ENCODE peak calls at places on chromosomes 13 and 19, in seven cellular contexts. One of them, this sample, is unnamed.

GRCh38 chr13:54637377-54637776 is 1608.8 kb downstream of the OLFM4 start:
- DNase-seq in NCI-H510A treated with DMSO at 0.1 percent for 48 hours: peak; percentile 55
- DNase-seq in GM23338: peak; percentile 60
- DNase-seq in HT-29: no peak
- DNase-seq in stimulated activated CD8-positive, alpha-beta memory T cell treated with anti-CD3 and anti-CD28 coated beads, Interleukin-2, amount 100 ng/mL, for 48 hours: no peak
- DNase-seq in GM13976: no peak
- DNase-seq in ELR: no peak
- DNase-seq in this sample: peak; percentile 16

GRCh38 chr19:18541258-18541991 is 1.9 kb downstream of the FKBP8 start:
- DNase-seq in stimulated activated CD8-positive, alpha-beta memory T cell treated with anti-CD3 and anti-CD28 coated beads, Interleukin-2, amount 100 ng/mL, for 48 hours: no peak
- DNase-seq in ELR: peak; percentile 72
- DNase-seq in NCI-H510A treated with DMSO at 0.1 percent for 48 hours: no peak
- DNase-seq in GM13976: no peak
- DNase-seq in GM23338: no peak
- DNase-seq in HT-29: no peak
- DNase-seq in this sample: no peak

GRCh38 chr13:25042141-25042540 is 53.8 kb upstream of the PABPC3 start:
- DNase-seq in stimulated activated CD8-positive, alpha-beta memory T cell treated with anti-CD3 and anti-CD28 coated beads, Interleukin-2, amount 100 ng/mL, for 48 hours: no peak
- DNase-seq in NCI-H510A treated with DMSO at 0.1 percent for 48 hours: no peak
- DNase-seq in GM23338: no peak
- DNase-seq in GM13976: no peak
- DNase-seq in ELR: no peak
- DNase-seq in HT-29: no peak
- DNase-seq in this sample: no peak

GRCh38 chr19:5036733-5037681 is 68.1 kb downstream of the KDM4B start:
- DNase-seq in NCI-H510A treated with DMSO at 0.1 percent for 48 hours: peak; percentile 61
- DNase-seq in GM13976: no peak
- DNase-seq in HT-29: no peak
- DNase-seq in stimulated activated CD8-positive, alpha-beta memory T cell treated with anti-CD3 and anti-CD28 coated beads, Interleukin-2, amount 100 ng/mL, for 48 hours: no peak
- DNase-seq in GM23338: no peak
- DNase-seq in ELR: peak; percentile 80
- DNase-seq in this sample: no peak

GRCh38 chr19:48646192-48646911 is 365 bp upstream of the CA11 start:
- DNase-seq in ELR: peak; percentile 87
- DNase-seq in HT-29: peak; percentile 92
- DNase-seq in NCI-H510A treated with DMSO at 0.1 percent for 48 hours: peak; percentile 92
- DNase-seq in stimulated activated CD8-positive, alpha-beta memory T cell treated with anti-CD3 and anti-CD28 coated beads, Interleukin-2, amount 100 ng/mL, for 48 hours: peak; percentile 82
- DNase-seq in GM13976: peak; percentile 94
- DNase-seq in GM23338: peak; percentile 99
- DNase-seq in this sample: peak; percentile 85

GRCh38 chr13:44159633-44160279 is 213.9 kb upstream of the SERP2 start:
- DNase-seq in GM13976: no peak
- DNase-seq in ELR: peak; percentile 79
- DNase-seq in HT-29: no peak
- DNase-seq in stimulated activated CD8-positive, alpha-beta memory T cell treated with anti-CD3 and anti-CD28 coated beads, Interleukin-2, amount 100 ng/mL, for 48 hours: no peak
- DNase-seq in NCI-H510A treated with DMSO at 0.1 percent for 48 hours: no peak
- DNase-seq in GM23338: no peak
- DNase-seq in this sample: no peak

GRCh38 chr19:35468637-35469036 is 20.6 kb downstream of the FFAR2 start:
- DNase-seq in HT-29: peak; percentile 70
- DNase-seq in ELR: peak; percentile 43
- DNase-seq in GM13976: peak; percentile 82
- DNase-seq in NCI-H510A treated with DMSO at 0.1 percent for 48 hours: peak; percentile 3
- DNase-seq in GM23338: peak; percentile 77
- DNase-seq in stimulated activated CD8-positive, alpha-beta memory T cell treated with anti-CD3 and anti-CD28 coated beads, Interleukin-2, amount 100 ng/mL, for 48 hours: peak; percentile 30
- DNase-seq in this sample: peak; percentile 8

GRCh38 chr19:7832781-7833180 is 2.8 kb downstream of the EVI5L start:
- DNase-seq in GM23338: no peak
- DNase-seq in NCI-H510A treated with DMSO at 0.1 percent for 48 hours: no peak
- DNase-seq in HT-29: no peak
- DNase-seq in GM13976: no peak
- DNase-seq in ELR: peak; percentile 27
- DNase-seq in stimulated activated CD8-positive, alpha-beta memory T cell treated with anti-CD3 and anti-CD28 coated beads, Interleukin-2, amount 100 ng/mL, for 48 hours: no peak
- DNase-seq in this sample: no peak

GRCh38 chr13:78610381-78610883 is 7.1 kb upstream of the POU4F1 start:
- DNase-seq in NCI-H510A treated with DMSO at 0.1 percent for 48 hours: no peak
- DNase-seq in GM13976: no peak
- DNase-seq in stimulated activated CD8-positive, alpha-beta memory T cell treated with anti-CD3 and anti-CD28 coated beads, Interleukin-2, amount 100 ng/mL, for 48 hours: no peak
- DNase-seq in GM23338: no peak
- DNase-seq in ELR: no peak
- DNase-seq in HT-29: no peak
- DNase-seq in this sample: no peak

GRCh38 chr13:49828452-49828851 is 36.0 kb upstream of the KPNA3 start:
- DNase-seq in GM23338: peak; percentile 11
- DNase-seq in ELR: peak; percentile 26
- DNase-seq in GM13976: no peak
- DNase-seq in NCI-H510A treated with DMSO at 0.1 percent for 48 hours: no peak
- DNase-seq in HT-29: peak; percentile 22
- DNase-seq in stimulated activated CD8-positive, alpha-beta memory T cell treated with anti-CD3 and anti-CD28 coated beads, Interleukin-2, amount 100 ng/mL, for 48 hours: no peak
- DNase-seq in this sample: no peak

GRCh38 chr19:54341295-54341694 is 2.3 kb upstream of the LILRA4 start:
- DNase-seq in NCI-H510A treated with DMSO at 0.1 percent for 48 hours: no peak
- DNase-seq in GM23338: peak; percentile 38
- DNase-seq in ELR: no peak
- DNase-seq in HT-29: no peak
- DNase-seq in GM13976: no peak
- DNase-seq in stimulated activated CD8-positive, alpha-beta memory T cell treated with anti-CD3 and anti-CD28 coated beads, Interleukin-2, amount 100 ng/mL, for 48 hours: no peak
- DNase-seq in this sample: no peak

GRCh38 chr19:10780368-10780767 is 55.6 kb downstream of the TMED1 start:
- DNase-seq in GM13976: no peak
- DNase-seq in GM23338: no peak
- DNase-seq in HT-29: no peak
- DNase-seq in NCI-H510A treated with DMSO at 0.1 percent for 48 hours: no peak
- DNase-seq in ELR: peak; percentile 89
- DNase-seq in stimulated activated CD8-positive, alpha-beta memory T cell treated with anti-CD3 and anti-CD28 coated beads, Interleukin-2, amount 100 ng/mL, for 48 hours: no peak
- DNase-seq in this sample: no peak

GRCh38 chr19:3234800-3235199 is 10.3 kb downstream of the CELF5 start:
- DNase-seq in GM13976: peak; percentile 52
- DNase-seq in ELR: no peak
- DNase-seq in NCI-H510A treated with DMSO at 0.1 percent for 48 hours: no peak
- DNase-seq in HT-29: no peak
- DNase-seq in GM23338: peak; percentile 68
- DNase-seq in stimulated activated CD8-positive, alpha-beta memory T cell treated with anti-CD3 and anti-CD28 coated beads, Interleukin-2, amount 100 ng/mL, for 48 hours: no peak
- DNase-seq in this sample: no peak

GRCh38 chr13:28478127-28478526 is 16.8 kb downstream of the FLT1 start:
- DNase-seq in GM23338: no peak
- DNase-seq in ELR: peak; percentile 62
- DNase-seq in GM13976: no peak
- DNase-seq in HT-29: no peak
- DNase-seq in stimulated activated CD8-positive, alpha-beta memory T cell treated with anti-CD3 and anti-CD28 coated beads, Interleukin-2, amount 100 ng/mL, for 48 hours: no peak
- DNase-seq in NCI-H510A treated with DMSO at 0.1 percent for 48 hours: no peak
- DNase-seq in this sample: no peak

GRCh38 chr19:19606021-19606420 is 12.5 kb downstream of the PBX4 start:
- DNase-seq in NCI-H510A treated with DMSO at 0.1 percent for 48 hours: no peak
- DNase-seq in GM13976: no peak
- DNase-seq in HT-29: peak; percentile 75
- DNase-seq in stimulated activated CD8-positive, alpha-beta memory T cell treated with anti-CD3 and anti-CD28 coated beads, Interleukin-2, amount 100 ng/mL, for 48 hours: no peak
- DNase-seq in GM23338: no peak
- DNase-seq in ELR: peak; percentile 57
- DNase-seq in this sample: no peak

GRCh38 chr13:112140366-112140765 is 73.4 kb downstream of the SOX1 start:
- DNase-seq in GM23338: no peak
- DNase-seq in GM13976: no peak
- DNase-seq in stimulated activated CD8-positive, alpha-beta memory T cell treated with anti-CD3 and anti-CD28 coated beads, Interleukin-2, amount 100 ng/mL, for 48 hours: no peak
- DNase-seq in ELR: no peak
- DNase-seq in NCI-H510A treated with DMSO at 0.1 percent for 48 hours: no peak
- DNase-seq in HT-29: no peak
- DNase-seq in this sample: no peak

GRCh38 chr13:52850396-52851152 is 2.1 kb upstream of the PCDH8 start:
- DNase-seq in GM23338: peak; percentile 96
- DNase-seq in stimulated activated CD8-positive, alpha-beta memory T cell treated with anti-CD3 and anti-CD28 coated beads, Interleukin-2, amount 100 ng/mL, for 48 hours: no peak
- DNase-seq in GM13976: peak; percentile 84
- DNase-seq in HT-29: peak; percentile 65
- DNase-seq in NCI-H510A treated with DMSO at 0.1 percent for 48 hours: peak; percentile 64
- DNase-seq in ELR: peak; percentile 32
- DNase-seq in this sample: peak; percentile 83

GRCh38 chr19:9324584-9324962 is 594 bp downstream of the ZNF559 start:
- DNase-seq in stimulated activated CD8-positive, alpha-beta memory T cell treated with anti-CD3 and anti-CD28 coated beads, Interleukin-2, amount 100 ng/mL, for 48 hours: no peak
- DNase-seq in GM13976: no peak
- DNase-seq in ELR: no peak
- DNase-seq in HT-29: no peak
- DNase-seq in NCI-H510A treated with DMSO at 0.1 percent for 48 hours: no peak
- DNase-seq in GM23338: no peak
- DNase-seq in this sample: no peak

GRCh38 chr19:14127176-14127575 is 9.2 kb downstream of the ASF1B start:
- DNase-seq in stimulated activated CD8-positive, alpha-beta memory T cell treated with anti-CD3 and anti-CD28 coated beads, Interleukin-2, amount 100 ng/mL, for 48 hours: no peak
- DNase-seq in HT-29: no peak
- DNase-seq in ELR: no peak
- DNase-seq in GM23338: no peak
- DNase-seq in NCI-H510A treated with DMSO at 0.1 percent for 48 hours: no peak
- DNase-seq in GM13976: no peak
- DNase-seq in this sample: no peak

GRCh38 chr19:40443930-40444180 is 280 bp downstream of the SERTAD3 start:
- DNase-seq in GM13976: no peak
- DNase-seq in stimulated activated CD8-positive, alpha-beta memory T cell treated with anti-CD3 and anti-CD28 coated beads, Interleukin-2, amount 100 ng/mL, for 48 hours: no peak
- DNase-seq in HT-29: no peak
- DNase-seq in NCI-H510A treated with DMSO at 0.1 percent for 48 hours: no peak
- DNase-seq in ELR: no peak
- DNase-seq in GM23338: peak; percentile 73
- DNase-seq in this sample: no peak

GRCh38 chr19:49930483-49931011 is 1.2 kb upstream of the NUP62 start:
- DNase-seq in ELR: peak; percentile 18
- DNase-seq in stimulated activated CD8-positive, alpha-beta memory T cell treated with anti-CD3 and anti-CD28 coated beads, Interleukin-2, amount 100 ng/mL, for 48 hours: no peak
- DNase-seq in GM23338: peak; percentile 81
- DNase-seq in HT-29: no peak
- DNase-seq in NCI-H510A treated with DMSO at 0.1 percent for 48 hours: no peak
- DNase-seq in GM13976: no peak
- DNase-seq in this sample: no peak

GRCh38 chr19:54492568-54492967 is 10.1 kb upstream of the LAIR2 start:
- DNase-seq in HT-29: no peak
- DNase-seq in NCI-H510A treated with DMSO at 0.1 percent for 48 hours: no peak
- DNase-seq in GM13976: no peak
- DNase-seq in GM23338: no peak
- DNase-seq in stimulated activated CD8-positive, alpha-beta memory T cell treated with anti-CD3 and anti-CD28 coated beads, Interleukin-2, amount 100 ng/mL, for 48 hours: no peak
- DNase-seq in ELR: no peak
- DNase-seq in this sample: no peak

GRCh38 chr13:113086031-113086750 is 19.4 kb upstream of the F7 start:
- DNase-seq in NCI-H510A treated with DMSO at 0.1 percent for 48 hours: no peak
- DNase-seq in GM13976: no peak
- DNase-seq in stimulated activated CD8-positive, alpha-beta memory T cell treated with anti-CD3 and anti-CD28 coated beads, Interleukin-2, amount 100 ng/mL, for 48 hours: no peak
- DNase-seq in ELR: peak; percentile 26
- DNase-seq in HT-29: no peak
- DNase-seq in GM23338: peak; percentile 74
- DNase-seq in this sample: no peak

GRCh38 chr13:64446372-64446771 is 2783.8 kb downstream of the PCDH9 start:
- DNase-seq in stimulated activated CD8-positive, alpha-beta memory T cell treated with anti-CD3 and anti-CD28 coated beads, Interleukin-2, amount 100 ng/mL, for 48 hours: no peak
- DNase-seq in GM23338: peak; percentile 53
- DNase-seq in ELR: peak; percentile 45
- DNase-seq in GM13976: no peak
- DNase-seq in NCI-H510A treated with DMSO at 0.1 percent for 48 hours: no peak
- DNase-seq in HT-29: peak; percentile 39
- DNase-seq in this sample: no peak

GRCh38 chr19:28425431-28425931 is 787.5 kb downstream of the UQCRFS1 start:
- DNase-seq in GM23338: no peak
- DNase-seq in stimulated activated CD8-positive, alpha-beta memory T cell treated with anti-CD3 and anti-CD28 coated beads, Interleukin-2, amount 100 ng/mL, for 48 hours: no peak
- DNase-seq in HT-29: no peak
- DNase-seq in ELR: peak; percentile 17
- DNase-seq in GM13976: no peak
- DNase-seq in NCI-H510A treated with DMSO at 0.1 percent for 48 hours: no peak
- DNase-seq in this sample: no peak

GRCh38 chr19:932647-933552 is 7.1 kb downstream of the ARID3A start:
- DNase-seq in ELR: peak; percentile 95
- DNase-seq in NCI-H510A treated with DMSO at 0.1 percent for 48 hours: no peak
- DNase-seq in GM23338: peak; percentile 74
- DNase-seq in stimulated activated CD8-positive, alpha-beta memory T cell treated with anti-CD3 and anti-CD28 coated beads, Interleukin-2, amount 100 ng/mL, for 48 hours: no peak
- DNase-seq in HT-29: no peak
- DNase-seq in GM13976: peak; percentile 74
- DNase-seq in this sample: no peak

GRCh38 chr19:7605490-7606222 is 10.0 kb downstream of the CAMSAP3 start:
- DNase-seq in stimulated activated CD8-positive, alpha-beta memory T cell treated with anti-CD3 and anti-CD28 coated beads, Interleukin-2, amount 100 ng/mL, for 48 hours: peak; percentile 15
- DNase-seq in HT-29: peak; percentile 63
- DNase-seq in GM23338: peak; percentile 91
- DNase-seq in NCI-H510A treated with DMSO at 0.1 percent for 48 hours: no peak
- DNase-seq in GM13976: peak; percentile 62
- DNase-seq in ELR: peak; percentile 60
- DNase-seq in this sample: peak; percentile 59

GRCh38 chr19:49064029-49064629 is 489 bp downstream of the NTF4 start:
- DNase-seq in ELR: no peak
- DNase-seq in HT-29: peak; percentile 47
- DNase-seq in GM13976: no peak
- DNase-seq in NCI-H510A treated with DMSO at 0.1 percent for 48 hours: no peak
- DNase-seq in GM23338: peak; percentile 72
- DNase-seq in stimulated activated CD8-positive, alpha-beta memory T cell treated with anti-CD3 and anti-CD28 coated beads, Interleukin-2, amount 100 ng/mL, for 48 hours: no peak
- DNase-seq in this sample: no peak

GRCh38 chr19:10115392-10116084 is 4.0 kb downstream of the P2RY11 start:
- DNase-seq in HT-29: no peak
- DNase-seq in NCI-H510A treated with DMSO at 0.1 percent for 48 hours: no peak
- DNase-seq in stimulated activated CD8-positive, alpha-beta memory T cell treated with anti-CD3 and anti-CD28 coated beads, Interleukin-2, amount 100 ng/mL, for 48 hours: no peak
- DNase-seq in GM23338: no peak
- DNase-seq in ELR: no peak
- DNase-seq in GM13976: no peak
- DNase-seq in this sample: no peak

GRCh38 chr13:37598572-37598971 is at the start of gene POSTN:
- DNase-seq in HT-29: no peak
- DNase-seq in ELR: no peak
- DNase-seq in stimulated activated CD8-positive, alpha-beta memory T cell treated with anti-CD3 and anti-CD28 coated beads, Interleukin-2, amount 100 ng/mL, for 48 hours: no peak
- DNase-seq in NCI-H510A treated with DMSO at 0.1 percent for 48 hours: no peak
- DNase-seq in GM23338: no peak
- DNase-seq in GM13976: no peak
- DNase-seq in this sample: no peak

GRCh38 chr19:4449826-4450075 is 7.8 kb downstream of the UBXN6 start:
- DNase-seq in ELR: no peak
- DNase-seq in GM13976: no peak
- DNase-seq in stimulated activated CD8-positive, alpha-beta memory T cell treated with anti-CD3 and anti-CD28 coated beads, Interleukin-2, amount 100 ng/mL, for 48 hours: no peak
- DNase-seq in HT-29: no peak
- DNase-seq in GM23338: no peak
- DNase-seq in NCI-H510A treated with DMSO at 0.1 percent for 48 hours: no peak
- DNase-seq in this sample: no peak

GRCh38 chr19:10888421-10888866 is 17.1 kb downstream of the CARM1 start:
- DNase-seq in ELR: no peak
- DNase-seq in NCI-H510A treated with DMSO at 0.1 percent for 48 hours: no peak
- DNase-seq in GM13976: peak; percentile 76
- DNase-seq in stimulated activated CD8-positive, alpha-beta memory T cell treated with anti-CD3 and anti-CD28 coated beads, Interleukin-2, amount 100 ng/mL, for 48 hours: no peak
- DNase-seq in GM23338: peak; percentile 86
- DNase-seq in HT-29: no peak
- DNase-seq in this sample: peak; percentile 73

GRCh38 chr13:96771501-96772367 is 222.5 kb downstream of the OXGR1 start:
- DNase-seq in GM23338: no peak
- DNase-seq in ELR: no peak
- DNase-seq in NCI-H510A treated with DMSO at 0.1 percent for 48 hours: no peak
- DNase-seq in HT-29: no peak
- DNase-seq in stimulated activated CD8-positive, alpha-beta memory T cell treated with anti-CD3 and anti-CD28 coated beads, Interleukin-2, amount 100 ng/mL, for 48 hours: no peak
- DNase-seq in GM13976: peak; percentile 16
- DNase-seq in this sample: no peak

GRCh38 chr19:4575267-4575793 is 15.8 kb upstream of the SEMA6B start:
- DNase-seq in HT-29: peak; percentile 25
- DNase-seq in GM13976: no peak
- DNase-seq in stimulated activated CD8-positive, alpha-beta memory T cell treated with anti-CD3 and anti-CD28 coated beads, Interleukin-2, amount 100 ng/mL, for 48 hours: no peak
- DNase-seq in ELR: peak; percentile 97
- DNase-seq in NCI-H510A treated with DMSO at 0.1 percent for 48 hours: no peak
- DNase-seq in GM23338: peak; percentile 95
- DNase-seq in this sample: peak; percentile 97

GRCh38 chr13:59230484-59231264 is 933.1 kb downstream of the DIAPH3 start:
- DNase-seq in HT-29: no peak
- DNase-seq in NCI-H510A treated with DMSO at 0.1 percent for 48 hours: no peak
- DNase-seq in ELR: no peak
- DNase-seq in GM13976: no peak
- DNase-seq in GM23338: no peak
- DNase-seq in stimulated activated CD8-positive, alpha-beta memory T cell treated with anti-CD3 and anti-CD28 coated beads, Interleukin-2, amount 100 ng/mL, for 48 hours: no peak
- DNase-seq in this sample: no peak

GRCh38 chr13:24203726-24204295 is 43.3 kb downstream of the SPATA13 start:
- DNase-seq in HT-29: no peak
- DNase-seq in NCI-H510A treated with DMSO at 0.1 percent for 48 hours: no peak
- DNase-seq in GM13976: peak; percentile 31
- DNase-seq in GM23338: no peak
- DNase-seq in ELR: no peak
- DNase-seq in stimulated activated CD8-positive, alpha-beta memory T cell treated with anti-CD3 and anti-CD28 coated beads, Interleukin-2, amount 100 ng/mL, for 48 hours: no peak
- DNase-seq in this sample: no peak